ENCODE peak calls at places on chromosome X, in six cellular contexts. A is neuronal stem cell, K is GM23248, E is Caki2, Q is heart right ventricle, D is endothelial cell. Z is an unnamed sample.

GRCh38 chrX:19344207-19344534 is 444 bp downstream of the PDHA1 start:
- DNase-seq in A (no peak), K (peak), Q (no peak), D (no peak), E (no peak), Z (no peak)

GRCh38 chrX:52271212-52271611 is 86.5 kb downstream of the MAGED4 start:
- DNase-seq in A (no peak), E (peak), Q (no peak), K (peak), D (peak), Z (no peak)

GRCh38 chrX:50747471-50747900 is 66.5 kb downstream of the SHROOM4 start:
- DNase-seq in D (peak), Q (no peak), E (peak), A (peak), K (peak), Z (no peak)

GRCh38 chrX:136214551-136214950 is 36.6 kb downstream of the MAP7D3 start:
- DNase-seq in D (no peak), A (no peak), Q (no peak), E (peak), K (peak), Z (no peak)

GRCh38 chrX:153662266-153662665 is 11.3 kb downstream of the PNCK start:
- DNase-seq in E (no peak), K (peak), A (no peak), Q (peak), D (peak), Z (peak)

GRCh38 chrX:53073115-53073581 is 9.0 kb upstream of the TSPYL2 start:
- DNase-seq in Q (no peak), K (no peak), E (no peak), A (no peak), D (no peak), Z (no peak)

GRCh38 chrX:9379697-9380551 is 84.9 kb upstream of the TBL1X start:
- DNase-seq in E (peak), A (no peak), Q (no peak), D (no peak), K (peak), Z (no peak)

GRCh38 chrX:136710324-136710951 is 62.5 kb downstream of the CD40LG start:
- DNase-seq in A (no peak), E (peak), Q (no peak), D (no peak), K (peak), Z (no peak)

GRCh38 chrX:39693298-39693697 is 404.5 kb downstream of the BCOR start:
- DNase-seq in E (no peak), Q (no peak), A (no peak), D (no peak), K (no peak), Z (no peak)

GRCh38 chrX:128035318-128035717 is 16.9 kb downstream of the ACTRT1 start:
- DNase-seq in K (no peak), A (no peak), D (no peak), E (no peak), Q (no peak), Z (no peak)

GRCh38 chrX:139936259-139936658 is 3.4 kb upstream of the ATP11C start:
- DNase-seq in Q (no peak), D (no peak), A (no peak), E (no peak), K (no peak), Z (no peak)

GRCh38 chrX:109783712-109784109 is 50.7 kb upstream of the ACSL4 start:
- DNase-seq in A (no peak), Q (no peak), E (no peak), D (no peak), K (no peak), Z (no peak)

GRCh38 chrX:153646620-153647373 is at the start of gene DUSP9:
- DNase-seq in A (no peak), E (peak), D (peak), Q (no peak), K (peak), Z (peak)

GRCh38 chrX:131746491-131746968 is 202.7 kb downstream of the OR13H1 start:
- DNase-seq in Q (peak), A (no peak), K (no peak), E (no peak), D (no peak), Z (no peak)

GRCh38 chrX:134883134-134883700 is 107.6 kb upstream of the SMIM10 start:
- DNase-seq in E (no peak), D (no peak), A (no peak), Q (no peak), K (no peak), Z (no peak)

Z was measured in ecto neural progenitor cell.